ENCODE peak calls at places on chromosomes 4 and X, in nine cellular contexts. Q is H9; S is colonic mucosa; W is A549; L is uterus; X is heart right ventricle; F is CD4-positive, CD25-positive, alpha-beta regulatory T cell; C is right lobe of liver; V is sigmoid colon. Y is an unnamed sample.

GRCh38 chrX:13064599-13065143 is 20.3 kb upstream of the FAM9C start:
- DNase-seq in F (no peak), V (peak; percentile 73), L (peak; percentile 47), X (no peak), C (no peak), Q (no peak), W (peak; percentile 8), S (no peak), Y (no peak)

GRCh38 chr4:146336413-146336807 is 122.1 kb downstream of the REELD1 start:
- DNase-seq in W (no peak), V (no peak), S (no peak), C (no peak), Q (no peak), F (no peak), L (no peak), X (no peak), Y (no peak)

GRCh38 chrX:72306851-72307645 is 1.3 kb upstream of the CITED1 start:
- DNase-seq in W (peak; percentile 67), L (peak; percentile 41), Q (peak; percentile 60), X (peak; percentile 40), F (peak; percentile 29), C (peak; percentile 61), S (peak; percentile 68), V (peak; percentile 79), Y (peak; percentile 63)

GRCh38 chr4:60865238-60865637 is 334.9 kb upstream of the ADGRL3 start:
- DNase-seq in V (no peak), X (no peak), S (no peak), F (no peak), Q (peak; percentile 31), C (no peak), L (no peak), W (no peak), Y (no peak)

GRCh38 chrX:11558972-11559371 is 106.7 kb downstream of the ARHGAP6 start:
- DNase-seq in L (no peak), C (no peak), Q (peak; percentile 45), F (peak; percentile 25), S (peak; percentile 23), W (peak; percentile 8), X (no peak), V (no peak), Y (peak; percentile 29)

GRCh38 chr4:88320780-88321373 is 36.5 kb upstream of the PPM1K start:
- DNase-seq in L (no peak), W (no peak), C (no peak), S (peak; percentile 24), X (no peak), Q (peak; percentile 28), V (no peak), F (peak; percentile 17), Y (peak; percentile 30)

GRCh38 chr4:40182041-40182440 is 14.8 kb upstream of the RHOH start:
- DNase-seq in V (no peak), L (no peak), X (no peak), W (no peak), F (no peak), Q (no peak), S (peak; percentile 4), C (no peak), Y (no peak)

GRCh38 chr4:149793459-149793858 is 22.2 kb downstream of the IQCM start:
- DNase-seq in V (no peak), C (no peak), W (no peak), Q (no peak), F (no peak), S (no peak), X (no peak), L (no peak), Y (no peak)

GRCh38 chr4:12703076-12703475 is 781.1 kb downstream of the RAB28 start:
- DNase-seq in X (no peak), V (no peak), S (no peak), Q (no peak), W (no peak), C (no peak), F (no peak), L (no peak), Y (no peak)

GRCh38 chr4:12697970-12698369 is 786.2 kb downstream of the RAB28 start:
- DNase-seq in Q (no peak), L (no peak), V (no peak), X (no peak), F (no peak), W (no peak), S (no peak), C (no peak), Y (no peak)

GRCh38 chr4:12701384-12701783 is 782.8 kb downstream of the RAB28 start:
- DNase-seq in L (no peak), W (no peak), Q (no peak), V (no peak), C (no peak), X (no peak), S (no peak), F (no peak), Y (no peak)
- H3K4me1 ChIP-seq in L (no peaks in the 10 kb centered on the region), W (no peaks in the 10 kb centered on the region), Q (no peaks in the 10 kb centered on the region), V (no peaks in the 10 kb centered on the region), C (no peaks in the 10 kb centered on the region), X (no peaks in the 10 kb centered on the region), S (no peaks in the 10 kb centered on the region), F (no peaks in the 10 kb centered on the region), Y (no peaks in the 10 kb centered on the region)

GRCh38 chr4:2804449-2804972 is 11.6 kb downstream of the SH3BP2 start:
- DNase-seq in L (no peak), Q (no peak), S (no peak), V (peak; percentile 59), C (no peak), X (no peak), W (no peak), F (no peak), Y (no peak)

GRCh38 chr4:2804973-2805501 is 12.2 kb downstream of the SH3BP2 start:
- DNase-seq in L (no peak), S (no peak), Q (no peak), W (no peak), C (peak; percentile 22), X (no peak), V (peak; percentile 48), F (no peak), Y (no peak)

GRCh38 chr4:2803624-2804448 is 11.0 kb downstream of the SH3BP2 start:
- DNase-seq in C (peak; percentile 64), V (peak; percentile 73), X (no peak), L (no peak), W (no peak), S (no peak), Q (no peak), F (no peak), Y (no peak)

GRCh38 chr4:2800691-2801596 is 8.1 kb downstream of the SH3BP2 start:
- DNase-seq in W (no peak), F (no peak), S (peak; percentile 56), C (peak; percentile 81), Q (peak; percentile 79), V (peak; percentile 91), L (peak; percentile 51), X (peak; percentile 82), Y (peak; percentile 62)

DNA sequence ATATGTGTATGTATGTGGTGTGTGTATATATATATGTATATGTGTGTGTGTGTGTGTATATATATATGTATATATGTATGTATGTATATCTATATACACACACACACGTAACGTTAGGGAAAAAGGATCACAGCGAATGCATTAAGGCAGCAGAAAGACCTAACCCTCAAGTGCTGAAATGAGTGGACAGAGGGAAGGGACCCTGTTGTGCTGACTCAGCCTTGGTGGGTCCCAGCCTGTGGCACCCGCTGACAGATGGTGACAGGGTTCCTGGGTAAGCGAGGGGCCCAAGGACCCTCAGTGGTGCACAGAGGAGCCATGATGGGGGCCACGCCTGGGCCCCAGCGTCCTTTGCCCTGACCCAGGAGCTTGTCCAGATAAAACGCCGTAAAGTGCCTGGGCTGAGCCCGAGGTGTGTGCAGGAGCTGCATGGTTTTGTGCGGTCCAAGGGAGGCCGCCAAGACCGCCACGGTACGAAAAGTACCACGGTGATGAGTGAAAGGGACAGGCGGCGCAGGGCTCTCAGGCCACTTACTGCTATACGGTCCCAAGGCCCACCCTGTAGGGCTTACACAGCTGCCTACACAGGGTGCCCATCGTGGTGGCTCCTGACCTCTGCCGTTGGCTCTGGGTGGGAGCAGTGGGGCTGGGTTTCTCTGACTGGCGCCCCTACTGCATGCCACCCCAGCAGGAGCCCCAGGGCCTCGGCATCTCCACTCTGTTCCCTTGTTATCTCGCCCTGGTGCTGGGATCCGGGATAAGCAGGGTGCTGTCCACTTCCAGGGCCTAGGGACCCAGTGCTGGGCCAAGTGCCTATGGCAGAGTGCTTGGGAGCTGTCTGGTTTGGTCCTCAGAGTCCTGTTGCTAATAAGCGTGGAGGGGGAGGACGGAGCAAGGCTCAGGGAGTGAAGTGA is 10.0 kb downstream of the SH3BP2 start:
- DNase-seq in Q (no peak), W (no peak), S (no peak), X (no peak), C (peak; percentile 20), V (peak; percentile 54), L (no peak), F (no peak), Y (no peak)
- H3K4me1 ChIP-seq in Q (no peaks in the 10 kb centered on the region), W (peaks cover 32% of the 10 kb centered on the region), S (peaks cover 66% of the 10 kb centered on the region), X (peaks cover 97% of the 10 kb centered on the region), C (peaks cover 70% of the 10 kb centered on the region), V (peaks cover 86% of the 10 kb centered on the region), L (peaks cover 15% of the 10 kb centered on the region), F (peaks cover 40% of the 10 kb centered on the region), Y (peaks cover 97% of the 10 kb centered on the region)

GRCh38 chrX:40083979-40084359 is 13.8 kb downstream of the BCOR start:
- DNase-seq in W (no peak), V (no peak), C (no peak), S (no peak), X (no peak), L (no peak), Q (no peak), F (no peak), Y (no peak)

GRCh38 chrX:40085086-40085551 is 12.6 kb downstream of the BCOR start:
- DNase-seq in F (no peak), X (no peak), V (no peak), W (no peak), S (no peak), Q (peak; percentile 27), C (no peak), L (no peak), Y (no peak)

GRCh38 chrX:40086569-40087335 is 11.0 kb downstream of the BCOR start:
- DNase-seq in V (peak; percentile 79), F (no peak), X (no peak), Q (peak; percentile 53), C (peak; percentile 13), W (no peak), L (no peak), S (no peak), Y (no peak)

GRCh38 chrX:40084471-40084870 is 13.3 kb downstream of the BCOR start:
- DNase-seq in F (no peak), W (no peak), S (no peak), X (no peak), V (no peak), Q (peak; percentile 28), L (no peak), C (no peak), Y (no peak)

GRCh38 chrX:40085714-40086113 is 12.0 kb downstream of the BCOR start:
- DNase-seq in X (no peak), S (no peak), L (no peak), C (no peak), V (no peak), W (no peak), Q (peak; percentile 29), F (no peak), Y (no peak)
- H3K4me1 ChIP-seq in X (peaks cover 51% of the 10 kb centered on the region), S (peaks cover 8% of the 10 kb centered on the region), L (no peaks in the 10 kb centered on the region), C (peaks cover 41% of the 10 kb centered on the region), V (peaks cover 98% of the 10 kb centered on the region), W (peaks cover 46% of the 10 kb centered on the region), Q (peaks cover 28% of the 10 kb centered on the region), F (peaks cover 59% of the 10 kb centered on the region), Y (peaks cover 39% of the 10 kb centered on the region)

DNA sequence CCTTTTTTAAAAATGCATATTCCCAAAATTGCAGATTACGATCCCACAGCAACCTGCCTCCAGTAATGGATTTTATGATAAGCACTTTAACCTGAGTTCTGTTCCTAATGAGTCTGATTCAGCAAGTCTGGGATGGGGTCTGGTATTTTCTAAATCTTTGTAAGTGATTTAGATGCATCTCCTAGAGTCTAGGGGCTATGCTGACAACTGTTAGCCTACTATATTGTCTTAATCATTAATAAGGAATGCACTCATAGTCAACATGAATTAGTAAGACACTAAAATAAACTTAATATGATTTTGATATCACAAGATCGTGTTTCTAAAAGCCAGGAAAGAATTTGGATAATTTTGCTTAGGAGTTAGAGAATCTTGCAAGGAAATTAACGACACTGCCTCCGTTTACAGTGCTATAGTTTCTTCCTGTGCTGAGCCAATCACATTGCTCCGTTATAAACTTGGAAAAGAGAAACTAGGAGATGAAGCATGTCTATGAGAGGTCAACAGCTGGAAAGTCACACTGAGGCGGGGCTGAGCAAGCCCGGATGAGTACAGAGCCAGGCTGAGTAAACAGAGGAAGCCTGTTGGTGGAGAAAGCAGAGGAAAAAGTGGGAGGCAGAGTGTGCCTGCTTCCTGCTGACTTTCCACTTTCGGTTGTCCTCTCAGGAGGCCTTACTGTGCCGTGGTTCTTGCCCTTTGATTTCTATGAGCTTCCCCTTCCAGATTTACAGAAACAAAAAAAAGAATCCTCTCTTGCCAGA is 5.4 kb downstream of the SCARB2 start:
- DNase-seq in S (peak; percentile 84), Q (no peak), W (no peak), F (no peak), V (peak; percentile 93), L (peak; percentile 87), X (peak; percentile 89), C (peak; percentile 81), Y (peak; percentile 74)
- H3K4me1 ChIP-seq in S (peaks cover 24% of the 10 kb centered on the region), Q (no peaks in the 10 kb centered on the region), W (peaks cover 34% of the 10 kb centered on the region), F (peaks cover 7% of the 10 kb centered on the region), V (peaks cover 96% of the 10 kb centered on the region), L (peaks cover 4% of the 10 kb centered on the region), X (peaks cover 87% of the 10 kb centered on the region), C (peaks cover 82% of the 10 kb centered on the region), Y (peaks cover 98% of the 10 kb centered on the region)

Y was measured in stomach.